ENCODE peak calls at places on chromosomes 16 and 17, in seven cellular contexts. C is OCI-LY7; A is uterus; M is left lung; Z is AG10803; O is breast epithelium; W is CD8-positive, alpha-beta T cell. F is an unnamed sample.

GRCh38 chr16:51888021-51888420 is 658.9 kb downstream of the TOX3 start:
- DNase-seq in W (no peak), M (no peak), O (no peak), C (no peak), A (no peak), Z (peak; percentile 50), F (no peak)

GRCh38 chr17:39929657-39930407 is 2.3 kb downstream of the LRRC3C start:
- DNase-seq in O (no peak), Z (peak; percentile 92), M (no peak), C (no peak), A (no peak), W (no peak), F (no peak)

GRCh38 chr17:15464211-15464610 is 3.2 kb downstream of the CDRT4 start:
- DNase-seq in C (no peak), Z (peak; percentile 12), M (no peak), A (no peak), W (no peak), O (no peak), F (no peak)

GRCh38 chr17:38879878-38880727 is 10.2 kb downstream of the LASP1 start:
- DNase-seq in C (peak; percentile 57), M (no peak), W (no peak), A (peak; percentile 62), Z (peak; percentile 85), O (no peak), F (no peak)

GRCh38 chr16:28910046-28911031 is 14.7 kb downstream of the RABEP2 start:
- DNase-seq in C (peak; percentile 71), A (no peak), O (no peak), Z (no peak), W (no peak), M (no peak), F (no peak)

GRCh38 chr16:85162478-85163277 is 50.4 kb upstream of the CIBAR2 start:
- DNase-seq in W (no peak), M (no peak), O (no peak), C (no peak), A (peak; percentile 80), Z (peak; percentile 82), F (peak; percentile 84)

GRCh38 chr17:50947844-50948514 is 81.8 kb upstream of the TOB1 start:
- DNase-seq in A (no peak), O (peak; percentile 93), C (no peak), W (no peak), M (peak; percentile 82), Z (no peak), F (peak; percentile 74)

GRCh38 chr16:85174871-85175723 is 62.8 kb upstream of the CIBAR2 start:
- DNase-seq in W (no peak), O (no peak), M (no peak), A (no peak), Z (peak; percentile 42), C (no peak), F (no peak)

GRCh38 chr16:86354641-86355040 is 155.7 kb upstream of the FOXF1 start:
- DNase-seq in Z (peak; percentile 80), W (no peak), O (no peak), M (no peak), A (no peak), C (no peak), F (no peak)

GRCh38 chr16:67393111-67393789 is at the start of gene TPPP3:
- DNase-seq in M (peak; percentile 90), Z (peak; percentile 69), O (peak; percentile 95), W (no peak), A (peak; percentile 94), C (no peak), F (peak; percentile 94)

GRCh38 chr17:44780161-44780560 is 21.4 kb downstream of the ADAM11 start:
- DNase-seq in A (no peak), W (no peak), O (no peak), C (no peak), Z (no peak), M (no peak), F (no peak)

GRCh38 chr17:44779211-44780025 is 20.6 kb downstream of the ADAM11 start:
- DNase-seq in Z (peak; percentile 63), W (peak; percentile 62), C (peak; percentile 79), A (peak; percentile 81), M (peak; percentile 83), O (peak; percentile 71), F (peak; percentile 90)

GRCh38 chr17:44777394-44778348 is 18.9 kb downstream of the ADAM11 start:
- DNase-seq in A (no peak), Z (no peak), W (no peak), M (no peak), C (no peak), O (no peak), F (no peak)

GRCh38 chr17:44776628-44777393 is 18.0 kb downstream of the ADAM11 start:
- DNase-seq in O (no peak), W (no peak), A (no peak), Z (no peak), C (no peak), M (no peak), F (no peak)

DNA sequence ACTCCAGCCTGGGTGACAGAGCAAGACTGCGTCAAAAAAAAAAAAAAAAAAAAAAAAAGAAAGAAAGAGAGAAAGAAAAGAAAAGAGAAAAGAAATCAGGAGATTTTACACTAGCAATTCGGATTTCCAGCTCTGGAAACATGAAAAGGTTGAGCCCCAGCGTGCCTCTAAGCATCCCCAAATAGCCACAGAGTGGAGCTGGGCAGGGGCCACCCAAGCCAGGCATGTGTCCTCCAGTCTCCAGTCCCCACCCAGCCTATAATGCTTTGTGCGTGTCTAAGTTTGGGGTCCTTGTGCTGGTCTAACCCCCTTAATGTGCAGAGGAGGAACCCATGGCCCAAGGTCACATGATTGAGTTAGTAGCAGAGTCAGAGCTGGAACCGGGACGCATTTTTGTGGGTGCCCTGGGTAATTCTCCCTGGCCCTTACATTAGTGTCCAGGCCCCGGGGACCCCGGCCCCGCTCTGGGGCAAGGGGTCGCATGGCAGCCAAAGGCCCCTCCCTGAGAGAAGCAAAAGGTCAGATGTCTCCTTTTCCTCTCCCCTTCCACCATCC is 19.9 kb downstream of the ADAM11 start:
- DNase-seq in O (no peak), Z (no peak), A (no peak), W (no peak), C (no peak), M (no peak), F (no peak)
- H3K4me3 ChIP-seq in O (no peak overlapping the region), Z (no peak overlapping the region), A (no peak overlapping the region), W (no peak overlapping the region), C (peak overlapping the region; percentile 55), M (no peak overlapping the region), F (peak overlapping the region; percentile 75)

GRCh38 chr17:56026894-56027293 is 126.4 kb upstream of the ANKFN1 start:
- DNase-seq in O (no peak), W (no peak), Z (no peak), C (no peak), M (no peak), A (no peak), F (no peak)

GRCh38 chr17:56031636-56032035 is 121.6 kb upstream of the ANKFN1 start:
- DNase-seq in C (no peak), M (no peak), O (no peak), W (no peak), A (no peak), Z (no peak), F (no peak)

GRCh38 chr17:56028837-56029236 is 124.4 kb upstream of the ANKFN1 start:
- DNase-seq in W (no peak), A (no peak), O (no peak), C (no peak), M (no peak), Z (no peak), F (no peak)

GRCh38 chr17:56034120-56034757 is 119.0 kb upstream of the ANKFN1 start:
- DNase-seq in C (no peak), A (no peak), Z (no peak), M (no peak), W (no peak), O (no peak), F (no peak)

DNA sequence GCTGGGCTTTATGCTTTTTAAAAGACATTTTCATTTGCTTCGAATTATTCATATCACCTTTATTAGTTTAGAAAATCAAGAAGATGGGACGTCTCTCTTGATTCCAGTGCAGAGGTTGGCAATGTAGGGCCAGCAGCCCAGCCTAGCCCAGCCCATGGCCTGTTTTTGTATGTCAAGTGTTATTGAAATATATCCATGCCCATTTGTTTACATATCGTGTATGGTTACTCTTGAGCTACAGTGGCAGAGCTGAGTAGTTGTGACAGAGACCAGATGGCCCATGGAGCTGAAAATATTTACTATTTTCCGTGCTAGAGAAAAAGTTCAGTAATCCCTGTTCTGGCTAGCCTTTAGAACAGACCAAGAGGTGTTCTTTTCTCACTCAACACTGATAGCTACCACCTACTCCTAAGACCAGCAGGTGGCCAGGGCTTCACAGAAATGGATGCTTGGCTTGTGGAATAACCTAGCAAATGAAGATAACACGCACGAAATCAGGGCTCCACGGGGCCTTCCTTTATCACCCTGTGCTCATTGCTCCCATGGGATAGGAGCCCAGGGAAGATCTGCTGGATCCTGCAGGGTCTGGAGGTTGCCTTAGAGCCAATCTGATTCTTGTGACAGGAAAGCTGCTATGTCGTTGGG is 123.2 kb upstream of the ANKFN1 start:
- DNase-seq in Z (no peak), A (no peak), M (no peak), O (no peak), W (no peak), C (no peak), F (no peak)
- TF ChIP-seq CTCF in Z (no peak), A (no peak), M (no peak), O (no peak), W (no peak), C (no peak), F (no peak)

DNA sequence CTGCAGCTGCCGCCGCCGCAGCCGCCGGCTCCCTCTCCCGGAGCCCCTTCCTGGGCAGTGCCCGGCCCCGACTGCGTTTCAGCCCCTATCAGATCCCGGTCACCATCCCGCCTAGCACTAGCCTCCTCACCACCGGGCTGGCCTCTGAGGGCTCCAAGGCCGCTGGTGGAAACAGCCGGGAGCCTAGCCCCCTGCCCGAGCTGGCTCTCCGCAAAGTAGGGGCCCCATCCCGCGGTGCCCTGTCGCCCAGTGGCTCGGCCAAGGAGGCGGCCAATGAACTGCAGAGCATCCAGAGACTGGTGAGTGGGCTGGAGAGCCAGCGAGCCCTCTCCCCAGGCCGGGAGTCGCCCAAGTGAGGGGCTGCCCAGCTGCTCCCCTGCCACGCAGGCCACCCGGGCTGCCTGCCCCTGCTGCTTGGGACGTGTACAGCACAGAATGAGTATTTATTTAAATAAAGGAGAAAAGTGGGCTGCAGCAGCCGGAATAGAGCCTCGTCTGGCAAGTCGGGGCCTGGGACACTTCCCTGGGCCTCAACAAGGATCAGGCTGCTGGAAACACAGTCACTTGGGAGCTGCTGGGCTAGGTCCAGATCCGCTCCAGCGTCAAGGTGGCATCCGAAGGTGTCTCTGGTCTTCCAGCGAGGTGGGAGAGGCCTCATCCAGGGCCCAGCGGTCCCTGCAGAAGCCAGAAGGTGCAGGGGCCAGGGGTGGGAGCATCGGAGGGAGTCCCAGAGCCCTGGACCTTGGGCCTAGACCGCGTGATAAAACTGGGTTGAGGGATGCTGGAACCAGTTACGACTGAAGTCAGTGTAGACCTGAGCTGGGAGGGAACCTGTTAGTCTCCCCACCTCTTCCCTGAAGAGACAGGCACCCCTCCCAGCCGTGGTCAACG is 8.8 kb downstream of the TBX2 start:
- DNase-seq in M (peak; percentile 30), W (no peak), A (no peak), C (no peak), Z (no peak), O (peak; percentile 50), F (peak; percentile 75)
- H3K4me3 ChIP-seq in M (no peak overlapping the region), W (no peak overlapping the region), A (no peak overlapping the region), C (no peak overlapping the region), Z (no peak overlapping the region), O (peak overlapping the region; percentile 6), F (peak overlapping the region; percentile 84)

DNA sequence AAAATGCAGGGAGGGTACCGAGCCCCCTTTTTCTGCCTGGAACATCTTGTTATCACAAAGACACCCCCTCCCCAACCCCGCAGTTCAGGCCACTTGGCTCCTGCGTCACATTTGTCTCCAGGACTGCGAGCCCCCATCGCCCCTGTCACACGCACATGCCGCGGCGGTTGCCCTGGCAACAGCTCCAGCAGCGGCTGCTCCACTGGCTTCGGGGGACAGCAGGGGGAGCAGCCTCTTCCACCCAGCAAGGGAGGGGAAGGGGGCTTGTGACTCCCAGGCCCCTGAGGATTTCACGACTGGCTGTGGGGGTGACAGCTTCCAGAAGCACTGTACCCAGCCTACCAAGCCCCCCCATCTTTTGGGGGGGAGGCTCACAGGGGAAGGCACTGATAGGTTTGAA is 2.6 kb downstream of the BAIAP3 start:
- DNase-seq in A (no peak), C (no peak), M (no peak), W (no peak), Z (no peak), O (no peak), F (no peak)
- TF ChIP-seq CTCF in A (no peak), C (peak; percentile 20), M (no peak), W (no peak), Z (no peak), O (no peak), F (no peak)

F was measured in coronary artery.